ENCODE peak calls at places on chromosome 13, in ten cellular contexts. O, T, Z, P, M, A, L, X, D and K are unnamed samples.
A peak's percentile ranks its signal among the peaks of the same experiment; 100 is the strongest.

GRCh38 chr13:29551214-29551613 is 44.3 kb downstream of the SLC7A1 start:
- DNase-seq in O (no peak), T (no peak), Z (no peak), P (no peak), M (no peak), A (no peak), L (no peak), X (no peak), D (no peak), K (no peak)

GRCh38 chr13:31012285-31013024 is 80.0 kb downstream of the TEX26 start:
- DNase-seq in O (peak; percentile 31), T (no peak), Z (no peak), P (no peak), M (no peak), A (no peak), L (no peak), X (peak; percentile 44), D (peak; percentile 32), K (peak; percentile 11)

GRCh38 chr13:43428545-43429287 is 358.1 kb downstream of the ENOX1 start:
- DNase-seq in O (no peak), T (no peak), Z (peak; percentile 30), P (no peak), M (no peak), A (no peak), L (no peak), X (no peak), D (no peak), K (no peak)

GRCh38 chr13:80931118-80931517 is 590.2 kb upstream of the SPRY2 start:
- DNase-seq in O (peak; percentile 19), T (no peak), Z (no peak), P (no peak), M (no peak), A (no peak), L (no peak), X (no peak), D (no peak), K (no peak)

GRCh38 chr13:99103536-99103935 is 97.1 kb upstream of the UBAC2 start:
- DNase-seq in O (no peak), T (no peak), Z (no peak), P (no peak), M (no peak), A (no peak), L (no peak), X (no peak), D (no peak), K (no peak)

GRCh38 chr13:32309812-32310706 is 5.1 kb downstream of the ZAR1L start:
- DNase-seq in O (peak; percentile 65), T (peak; percentile 16), Z (no peak), P (peak; percentile 49), M (peak; percentile 34), A (peak; percentile 74), L (peak; percentile 41), X (peak; percentile 76), D (peak; percentile 67), K (peak; percentile 8)

GRCh38 chr13:44280461-44280860 is 93.2 kb upstream of the SERP2 start:
- DNase-seq in O (peak; percentile 71), T (no peak), Z (no peak), P (no peak), M (no peak), A (no peak), L (no peak), X (peak; percentile 69), D (peak; percentile 26), K (no peak)

GRCh38 chr13:33183431-33184130 is 102.0 kb downstream of the STARD13 start:
- DNase-seq in O (no peak), T (no peak), Z (no peak), P (no peak), M (no peak), A (no peak), L (no peak), X (peak; percentile 87), D (peak; percentile 81), K (no peak)

DNA sequence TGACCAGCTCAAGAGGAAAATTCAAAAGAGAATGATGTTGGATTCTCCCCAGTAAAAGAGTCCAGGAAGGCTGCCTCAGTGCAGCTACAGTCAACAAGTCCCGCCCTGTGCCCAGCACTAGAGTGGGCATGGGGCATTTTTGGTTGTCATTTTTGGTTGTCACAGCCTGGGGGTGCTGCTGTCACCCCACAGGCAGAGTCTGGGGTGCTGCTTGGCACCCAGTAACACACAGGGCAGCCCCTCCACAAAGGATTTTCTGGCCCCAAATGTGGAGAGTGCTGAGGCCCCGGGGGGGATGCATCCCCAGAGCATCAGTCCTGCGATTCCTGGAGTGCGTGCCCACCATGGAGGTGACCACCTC is 28.2 kb upstream of the TMEM255B start:
- DNase-seq in O (no peak), T (peak; percentile 4), Z (no peak), P (no peak), M (peak; percentile 49), A (no peak), L (no peak), X (no peak), D (no peak), K (no peak)
- TF ChIP-seq CTCF in O (no peak), T (no peak), Z (no peak), P (no peak), M (no peak), A (no peak), L (no peak), X (no peak), D (no peak), K (no peak)

GRCh38 chr13:114064516-114065140 is 67.8 kb downstream of the RASA3 start:
- DNase-seq in O (peak; percentile 30), T (peak; percentile 60), Z (no peak), P (peak; percentile 45), M (no peak), A (no peak), L (no peak), X (peak; percentile 51), D (peak; percentile 31), K (no peak)

GRCh38 chr13:114066956-114067355 is 65.5 kb downstream of the RASA3 start:
- DNase-seq in O (no peak), T (no peak), Z (no peak), P (no peak), M (no peak), A (no peak), L (no peak), X (no peak), D (no peak), K (no peak)

GRCh38 chr13:114065926-114066774 is 66.3 kb downstream of the RASA3 start:
- DNase-seq in O (no peak), T (no peak), Z (no peak), P (no peak), M (no peak), A (no peak), L (no peak), X (no peak), D (no peak), K (peak; percentile 69)

GRCh38 chr13:114063545-114064515 is 68.6 kb downstream of the RASA3 start:
- DNase-seq in O (peak; percentile 35), T (no peak), Z (peak; percentile 63), P (peak; percentile 60), M (no peak), A (no peak), L (no peak), X (peak; percentile 71), D (peak; percentile 87), K (peak; percentile 54)

DNA sequence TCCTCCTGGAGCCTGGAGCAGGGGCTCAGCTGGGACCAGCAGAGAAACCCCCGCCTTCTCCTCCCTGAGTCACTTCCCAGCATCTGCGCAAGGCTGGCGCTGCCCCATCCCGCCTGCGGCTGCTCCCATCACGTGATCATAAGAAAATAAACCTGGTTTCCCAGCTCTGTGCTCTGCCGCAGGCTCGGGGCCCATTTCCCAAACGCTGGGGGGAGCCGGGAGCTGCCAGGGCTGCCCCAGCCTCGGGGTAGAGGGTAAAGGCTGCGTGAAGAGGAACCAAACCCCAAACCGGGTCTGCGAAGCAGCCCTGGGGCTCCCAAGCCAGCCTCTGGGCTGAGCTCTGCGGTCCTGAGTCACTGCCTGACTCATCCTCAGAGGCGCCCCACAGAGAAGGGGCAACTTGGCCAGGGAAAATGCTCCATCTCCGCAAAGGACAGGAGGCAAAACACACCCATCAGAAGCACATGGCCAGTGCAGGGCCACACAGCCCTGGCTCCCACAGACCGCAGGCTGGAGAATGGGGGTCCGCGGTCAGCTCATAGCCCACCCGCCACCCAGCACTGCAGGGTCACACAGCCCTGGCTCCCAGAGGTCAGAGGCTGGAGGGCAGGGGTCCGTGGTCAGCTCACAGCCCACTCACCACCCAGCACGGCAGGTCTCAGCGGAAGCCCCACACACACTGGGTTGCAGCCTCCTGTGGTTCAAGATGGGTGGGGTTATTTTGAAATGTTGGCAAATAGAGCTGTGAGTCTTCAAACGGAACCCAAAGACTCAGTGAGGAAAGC is 67.1 kb downstream of the RASA3 start:
- DNase-seq in O (peak; percentile 96), T (peak; percentile 92), Z (peak; percentile 83), P (peak; percentile 89), M (peak; percentile 74), A (peak; percentile 93), L (peak; percentile 92), X (peak; percentile 99), D (peak; percentile 98), K (peak; percentile 71)
- TF ChIP-seq CTCF in O (no peak), T (peak; percentile 8), Z (no peak), P (no peak), M (no peak), A (no peak), L (peak; percentile 4), X (no peak), D (no peak), K (no peak)

GRCh38 chr13:96229356-96229755 is 139.4 kb downstream of the HS6ST3 start:
- DNase-seq in O (peak; percentile 65), T (peak; percentile 36), Z (no peak), P (peak; percentile 35), M (no peak), A (peak; percentile 35), L (no peak), X (no peak), D (no peak), K (no peak)
- TF ChIP-seq CTCF in O (peak; percentile 68), T (peak; percentile 75), Z (no peak), P (peak; percentile 33), M (peak; percentile 1), A (peak; percentile 28), L (no peak), X (peak; percentile 43), D (peak; percentile 38), K (peak; percentile 60)

GRCh38 chr13:94708971-94709614 is 3.3 kb downstream of the SOX21 start:
- DNase-seq in O (no peak), T (no peak), Z (no peak), P (no peak), M (no peak), A (no peak), L (no peak), X (peak; percentile 12), D (no peak), K (no peak)

GRCh38 chr13:94711561-94712286 is 621 bp downstream of the SOX21 start:
- DNase-seq in O (peak; percentile 44), T (peak; percentile 46), Z (no peak), P (peak; percentile 47), M (peak; percentile 53), A (peak; percentile 46), L (no peak), X (peak; percentile 43), D (peak; percentile 6), K (no peak)

GRCh38 chr13:94710081-94710809 is 2.1 kb downstream of the SOX21 start:
- DNase-seq in O (no peak), T (no peak), Z (no peak), P (no peak), M (peak; percentile 33), A (no peak), L (no peak), X (peak; percentile 23), D (no peak), K (no peak)

GRCh38 chr13:94712287-94712811 is at the start of gene SOX21:
- DNase-seq in O (peak; percentile 33), T (no peak), Z (no peak), P (peak; percentile 48), M (peak; percentile 37), A (no peak), L (no peak), X (no peak), D (no peak), K (peak; percentile 26)

DNA sequence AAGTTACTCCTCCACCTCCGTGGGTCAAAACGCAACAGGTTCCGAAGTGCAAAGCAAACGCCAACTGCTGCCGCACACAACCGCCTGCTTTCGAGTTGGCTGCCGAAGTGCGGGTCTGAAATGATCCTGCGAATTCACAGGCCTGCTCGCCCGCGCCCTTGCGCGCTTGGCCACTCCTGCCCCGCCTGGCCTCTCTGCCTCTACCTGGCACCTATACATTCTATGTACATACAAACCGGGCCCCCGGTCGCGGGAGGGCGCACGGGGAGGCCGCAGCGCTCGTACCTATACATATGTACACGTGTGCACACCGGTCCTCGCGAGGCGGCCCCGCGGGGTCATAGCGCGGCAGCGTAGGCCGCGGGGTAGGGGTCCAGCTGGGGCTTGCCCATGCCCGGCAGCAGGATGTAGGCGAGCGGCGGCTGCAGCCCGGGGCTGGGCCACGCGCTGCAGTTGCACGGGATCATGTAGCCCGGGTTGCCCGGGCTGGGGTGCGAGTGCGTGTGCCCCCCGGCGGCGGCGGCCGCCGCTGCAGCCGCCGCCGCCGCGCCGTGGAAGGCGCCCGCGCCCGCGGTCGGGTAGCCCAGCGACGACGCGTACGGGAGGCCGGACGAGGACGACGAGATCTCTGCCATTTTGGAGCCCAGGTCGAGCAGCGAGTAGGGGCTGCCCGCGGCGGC is 1.3 kb downstream of the SOX21 start:
- DNase-seq in O (peak; percentile 34), T (peak; percentile 56), Z (no peak), P (peak; percentile 42), M (peak; percentile 49), A (peak; percentile 43), L (no peak), X (peak; percentile 11), D (no peak), K (no peak)
- TF ChIP-seq CTCF in O (no peak), T (peak; percentile 13), Z (no peak), P (peak; percentile 50), M (no peak), A (peak; percentile 15), L (no peak), X (no peak), D (no peak), K (no peak)